ENCODE peak calls at places on chromosomes 5 and 9, in four cellular contexts. U is activated CD4-positive, alpha-beta T cell treated with anti-CD3 and anti-CD28 coated beads for 1 hour; E is NCI-H1092 treated with DMSO at 0.1 percent for 48 hours; D is stimulated activated CD4-positive, alpha-beta T cell treated with anti-CD3 and anti-CD28 coated beads, Interleukin-2, amount 100 ng/mL, for 24 hours. P is an unnamed sample.
A peak's percentile ranks its signal among the peaks of the same experiment; 100 is the strongest.

GRCh38 chr9:68530618-68531017 is 10.1 kb downstream of the TMEM252 start:
- DNase-seq in U (no peak), E (no peak), D (no peak), P (no peak)

GRCh38 chr5:140262839-140263238 is 40.1 kb downstream of the PFDN1 start:
- DNase-seq in U (no peak), E (peak; percentile 34), D (no peak), P (no peak)

GRCh38 chr9:34987160-34988040 is 2.1 kb upstream of the DNAJB5 start:
- DNase-seq in U (no peak), E (no peak), D (no peak), P (no peak)

GRCh38 chr9:119868694-119869093 is 499.5 kb upstream of the BRINP1 start:
- DNase-seq in U (no peak), E (peak; percentile 82), D (no peak), P (no peak)

GRCh38 chr5:73493421-73493820 is 4.8 kb upstream of the BTF3 start:
- DNase-seq in U (no peak), E (no peak), D (no peak), P (no peak)

GRCh38 chr9:87750726-87751125 is 24.8 kb downstream of the CTSL start:
- DNase-seq in U (no peak), E (no peak), D (no peak), P (no peak)

GRCh38 chr9:88998506-88998905 is 7.2 kb downstream of the S1PR3 start:
- DNase-seq in U (no peak), E (no peak), D (no peak), P (peak; percentile 57)

GRCh38 chr9:117034862-117035261 is 347.8 kb downstream of the TRIM32 start:
- DNase-seq in U (no peak), E (no peak), D (no peak), P (peak; percentile 22)

GRCh38 chr5:107112207-107112606 is 558.5 kb downstream of the EFNA5 start:
- DNase-seq in U (no peak), E (no peak), D (no peak), P (no peak)

GRCh38 chr9:126203313-126203712 is 123.3 kb upstream of the MVB12B start:
- DNase-seq in U (no peak), E (no peak), D (no peak), P (no peak)

GRCh38 chr9:88173378-88173999 is 35.2 kb upstream of the SPATA31C2 start:
- DNase-seq in U (peak; percentile 23), E (peak; percentile 52), D (peak; percentile 56), P (peak; percentile 81)

GRCh38 chr5:133520062-133520461 is 92.3 kb downstream of the FSTL4 start:
- DNase-seq in U (no peak), E (no peak), D (no peak), P (no peak)

GRCh38 chr5:52989781-52990530 is 804 bp downstream of the ITGA2 start:
- DNase-seq in U (peak; percentile 15), E (no peak), D (peak; percentile 23), P (peak; percentile 12)

GRCh38 chr9:5951686-5952211 is 61.1 kb downstream of the MLANA start:
- DNase-seq in U (no peak), E (no peak), D (no peak), P (no peak)

GRCh38 chr9:137149942-137150484 is 11.1 kb downstream of the GRIN1 start:
- DNase-seq in U (no peak), E (no peak), D (no peak), P (no peak)

GRCh38 chr5:149576021-149576420 is 5.3 kb upstream of the ARHGEF37 start:
- DNase-seq in U (no peak), E (no peak), D (no peak), P (no peak)

P was measured in Jurkat, Clone E6-1.